ENCODE peak calls at places on chromosomes 6 and 20, in five cellular contexts. O is tibial artery, T is A549, P is lung, J is HepG2. D is an unnamed sample.
A peak's percentile ranks its signal among the peaks of the same experiment; 100 is the strongest.

GRCh38 chr6:47734826-47735481 is 36.6 kb downstream of the ADGRF4 start:
- DNase-seq in O (no peak), T (no peak), P (no peak), J (no peak), D (no peak)

GRCh38 chr6:143884161-143884560 is 19.9 kb downstream of the ZC2HC1B start:
- DNase-seq in O (no peak), T (no peak), P (no peak), J (no peak), D (no peak)

GRCh38 chr20:22977047-22977785 is 57.9 kb upstream of the SSTR4 start:
- DNase-seq in O (no peak), T (no peak), P (peak; percentile 38), J (no peak), D (no peak)

GRCh38 chr6:41976794-41977484 is 35.3 kb upstream of the CCND3 start:
- DNase-seq in O (no peak), T (peak; percentile 73), P (no peak), J (peak; percentile 34), D (no peak)

GRCh38 chr6:150024646-150025155 is 631 bp downstream of the RAET1L start:
- DNase-seq in O (no peak), T (no peak), P (no peak), J (no peak), D (no peak)

GRCh38 chr20:44008806-44009678 is 94.4 kb downstream of the TOX2 start:
- DNase-seq in O (no peak), T (peak; percentile 49), P (no peak), J (no peak), D (peak; percentile 36)

GRCh38 chr20:50513169-50514034 is 3.2 kb downstream of the PTPN1 start:
- DNase-seq in O (no peak), T (no peak), P (no peak), J (no peak), D (no peak)

GRCh38 chr6:27129095-27129815 is 118.2 kb upstream of the PRSS16 start:
- DNase-seq in O (no peak), T (no peak), P (no peak), J (no peak), D (no peak)

GRCh38 chr6:5115168-5115567 is 30.0 kb downstream of the PPP1R3G start:
- DNase-seq in O (no peak), T (peak; percentile 59), P (no peak), J (peak; percentile 91), D (peak; percentile 24)

DNA sequence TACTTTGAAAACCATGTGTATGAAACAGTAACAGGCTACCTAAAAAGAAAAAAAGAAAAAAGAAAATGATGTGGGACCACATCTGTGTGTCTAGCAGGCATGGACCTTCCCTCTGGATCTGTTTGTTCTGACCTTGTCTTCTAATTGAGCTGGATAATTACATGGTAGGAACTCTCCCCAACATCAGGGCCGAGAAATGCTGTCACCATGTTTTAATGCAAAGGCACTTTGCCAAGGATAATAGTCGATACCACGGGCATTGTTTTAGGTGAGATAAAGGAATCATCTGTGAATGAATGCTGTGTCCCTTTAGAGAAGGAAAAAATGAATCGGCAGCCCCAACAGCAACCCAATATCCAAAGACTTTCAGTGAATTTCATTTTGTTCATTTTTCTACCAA is 149.1 kb downstream of the ZDHHC14 start:
- DNase-seq in O (no peak), T (no peak), P (no peak), J (no peak), D (no peak)
- H3K4me1 ChIP-seq in O (peaks cover 21% of the 10 kb centered on the region), T (no peaks in the 10 kb centered on the region), P (peaks cover 8% of the 10 kb centered on the region), J (peaks cover 99% of the 10 kb centered on the region), D (peaks cover 47% of the 10 kb centered on the region)

GRCh38 chr20:46543959-46544358 is 6.5 kb downstream of the OCSTAMP start:
- DNase-seq in O (no peak), T (no peak), P (no peak), J (no peak), D (no peak)

GRCh38 chr20:46544576-46544975 is 5.9 kb downstream of the OCSTAMP start:
- DNase-seq in O (no peak), T (no peak), P (no peak), J (peak; percentile 39), D (no peak)

GRCh38 chr20:46543033-46543432 is 7.4 kb downstream of the OCSTAMP start:
- DNase-seq in O (no peak), T (no peak), P (no peak), J (no peak), D (no peak)

GRCh38 chr20:46541229-46541935 is 9.1 kb downstream of the OCSTAMP start:
- DNase-seq in O (no peak), T (no peak), P (no peak), J (no peak), D (no peak)

GRCh38 chr20:46539113-46539512 is 11.3 kb downstream of the OCSTAMP start:
- DNase-seq in O (no peak), T (no peak), P (no peak), J (no peak), D (no peak)
- TF ChIP-seq CTCF in O (no peak), T (no peak), P (no peak), J (no peak), D (peak; percentile 39)

DNA sequence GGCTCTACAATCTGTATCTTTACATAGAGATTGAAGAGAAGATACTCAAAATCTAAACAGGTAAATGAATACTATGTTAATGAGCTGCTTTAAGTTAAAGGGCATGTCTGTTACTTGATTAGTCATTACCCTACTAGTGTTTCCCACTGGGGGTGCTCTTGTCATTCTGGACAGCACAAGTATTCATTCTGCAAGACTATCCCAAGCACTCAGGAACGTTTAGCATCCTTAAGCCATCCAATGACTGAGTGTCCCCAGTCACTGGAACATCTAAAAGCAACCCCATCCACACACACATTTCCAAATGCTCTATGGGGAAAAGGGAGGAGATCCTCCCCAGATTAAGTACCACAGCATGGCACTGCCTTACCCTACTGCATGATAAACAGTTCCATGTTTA is 25.7 kb downstream of the EZR start:
- DNase-seq in O (no peak), T (peak; percentile 67), P (no peak), J (peak; percentile 66), D (no peak)
- H3K4me1 ChIP-seq in O (peaks cover 13% of the 10 kb centered on the region), T (peaks cover 83% of the 10 kb centered on the region), P (peaks cover 29% of the 10 kb centered on the region), J (peaks cover 45% of the 10 kb centered on the region), D (peaks cover 29% of the 10 kb centered on the region)

GRCh38 chr20:8018928-8019177 is 708 bp downstream of the TMX4 start:
- DNase-seq in O (no peak), T (no peak), P (no peak), J (no peak), D (no peak)
- TF ChIP-seq CTCF in O (no peak), T (no peak), P (no peak), J (no peak), D (no peak)

GRCh38 chr6:129691709-129692108 is 18.3 kb downstream of the ARHGAP18 start:
- DNase-seq in O (no peak), T (no peak), P (no peak), J (no peak), D (peak; percentile 37)
- H3K4me1 ChIP-seq in O (peaks cover 8% of the 10 kb centered on the region), T (peaks cover 36% of the 10 kb centered on the region), P (peaks cover 4% of the 10 kb centered on the region), J (peaks cover 99% of the 10 kb centered on the region), D (peaks cover 61% of the 10 kb centered on the region)

DNA sequence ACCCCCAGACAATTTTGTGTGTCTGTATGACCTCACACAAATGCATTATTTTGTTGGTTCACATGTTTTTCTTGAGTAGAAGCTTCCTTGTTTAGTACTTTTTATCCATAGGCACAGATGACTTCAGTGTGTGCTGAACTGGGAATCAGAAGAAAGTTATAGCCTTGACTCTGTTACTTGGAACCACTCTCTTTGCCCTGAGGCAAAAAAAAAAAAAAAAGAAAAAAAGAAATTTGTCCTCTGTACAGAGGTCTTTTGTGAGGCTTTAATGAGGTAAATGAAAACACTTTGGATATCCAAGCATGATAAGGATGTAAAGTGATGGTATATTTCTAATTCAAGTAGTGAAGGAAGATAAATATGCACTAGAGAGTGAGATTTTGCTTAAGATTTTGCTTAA is 51.9 kb downstream of the TRMT11 start:
- DNase-seq in O (no peak), T (no peak), P (no peak), J (no peak), D (no peak)
- TF ChIP-seq CTCF in O (no peak), T (no peak), P (no peak), J (no peak), D (no peak)

GRCh38 chr6:29368765-29369164 is at the start of gene OR5V1:
- DNase-seq in O (no peak), T (no peak), P (no peak), J (no peak), D (no peak)
- H3K4me1 ChIP-seq in O (no peaks in the 10 kb centered on the region), T (no peaks in the 10 kb centered on the region), P (no peaks in the 10 kb centered on the region), J (no peaks in the 10 kb centered on the region), D (no peaks in the 10 kb centered on the region)

GRCh38 chr20:20594171-20594530 is 118.3 kb downstream of the RALGAPA2 start:
- DNase-seq in O (no peak), T (peak; percentile 42), P (no peak), J (peak; percentile 39), D (no peak)
- TF ChIP-seq CTCF in O (peak; percentile 7), T (peak; percentile 35), P (no peak), J (peak; percentile 3), D (no peak)

GRCh38 chr6:77979204-77979603 is 326.4 kb downstream of the MEI4 start:
- DNase-seq in O (no peak), T (no peak), P (no peak), J (no peak), D (no peak)
- H3K4me1 ChIP-seq in O (no peaks in the 10 kb centered on the region), T (no peaks in the 10 kb centered on the region), P (no peaks in the 10 kb centered on the region), J (no peaks in the 10 kb centered on the region), D (no peaks in the 10 kb centered on the region)

GRCh38 chr6:19849736-19850135 is 12.6 kb downstream of the ID4 start:
- DNase-seq in O (no peak), T (no peak), P (no peak), J (no peak), D (no peak)

GRCh38 chr6:19849196-19849595 is 12.0 kb downstream of the ID4 start:
- DNase-seq in O (no peak), T (no peak), P (no peak), J (no peak), D (no peak)

GRCh38 chr6:19855510-19855909 is 18.3 kb downstream of the ID4 start:
- DNase-seq in O (no peak), T (no peak), P (no peak), J (no peak), D (no peak)

GRCh38 chr6:19851273-19852089 is 14.3 kb downstream of the ID4 start:
- DNase-seq in O (no peak), T (peak; percentile 72), P (peak; percentile 47), J (peak; percentile 87), D (peak; percentile 54)

DNA sequence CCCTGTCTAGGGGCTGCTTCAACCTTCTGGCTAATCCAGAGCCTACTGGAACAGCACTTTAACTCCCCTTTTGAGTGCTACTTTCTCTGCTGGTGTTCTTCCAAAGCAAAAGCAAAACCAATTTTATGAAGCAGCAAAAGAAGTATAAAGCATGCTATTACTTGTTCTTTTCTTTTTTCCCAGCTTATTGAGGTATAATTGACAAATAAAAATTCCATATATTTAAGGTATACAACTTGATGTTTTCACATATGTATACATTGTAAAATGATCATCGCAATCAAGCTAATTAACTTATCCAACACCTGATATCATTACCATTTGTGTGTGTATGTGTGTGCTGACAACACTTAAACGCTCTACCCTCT is 14.9 kb downstream of the ID4 start:
- DNase-seq in O (no peak), T (no peak), P (no peak), J (no peak), D (no peak)
- TF ChIP-seq CTCF in O (no peak), T (no peak), P (no peak), J (no peak), D (no peak)